ENCODE peak calls at places on chromosomes 7 and 10, in ten cellular contexts. N, F, P, S, G, K, B, W, A and V are unnamed samples.

GRCh38 chr7:95628831-95629439 is 32.6 kb upstream of the PDK4 start:
- DNase-seq in K (no peak), P (no peak), W (no peak), B (peak; percentile 35), S (no peak), F (no peak), A (peak; percentile 89), G (no peak), N (peak; percentile 9), V (no peak)

GRCh38 chr10:132942101-132942739 is at the start of gene CFAP46:
- DNase-seq in N (peak; percentile 17), F (peak; percentile 63), B (peak; percentile 77), P (peak; percentile 63), A (peak; percentile 42), W (peak; percentile 55), K (peak; percentile 86), S (peak; percentile 57), G (no peak), V (no peak)

GRCh38 chr7:70416611-70417010 is 715.3 kb upstream of the GALNT17 start:
- DNase-seq in S (peak; percentile 81), B (no peak), F (no peak), P (no peak), W (no peak), K (no peak), G (no peak), N (no peak), A (no peak), V (no peak)

GRCh38 chr10:33819206-33819605 is 484.7 kb upstream of the NRP1 start:
- DNase-seq in S (no peak), F (no peak), K (no peak), A (no peak), P (peak; percentile 19), G (no peak), N (peak; percentile 67), B (no peak), W (peak; percentile 10), V (peak; percentile 11)

GRCh38 chr10:48549236-48549635 is 55.6 kb downstream of the ARHGAP22 start:
- DNase-seq in G (no peak), W (no peak), A (no peak), N (no peak), B (no peak), F (no peak), S (no peak), K (no peak), P (no peak), V (no peak)

GRCh38 chr10:77832243-77832642 is 94.3 kb downstream of the DLG5 start:
- DNase-seq in P (no peak), K (no peak), W (no peak), N (no peak), F (peak; percentile 34), G (no peak), A (no peak), S (no peak), B (no peak), V (no peak)

GRCh38 chr7:117132385-117133120 is 179.3 kb downstream of the ST7 start:
- DNase-seq in P (peak; percentile 97), B (no peak), F (no peak), G (no peak), K (no peak), S (no peak), A (peak; percentile 97), N (peak; percentile 96), W (peak; percentile 98), V (peak; percentile 71)

GRCh38 chr7:51366930-51367613 is 50.5 kb upstream of the COBL start:
- DNase-seq in S (no peak), B (peak; percentile 36), F (no peak), P (peak; percentile 40), A (peak; percentile 56), G (no peak), W (peak; percentile 23), N (peak; percentile 30), K (peak; percentile 87), V (peak; percentile 27)

GRCh38 chr10:18221123-18221522 is 80.9 kb downstream of the CACNB2 start:
- DNase-seq in B (no peak), W (no peak), K (no peak), N (peak; percentile 24), G (no peak), F (no peak), S (no peak), P (peak; percentile 29), A (no peak), V (no peak)

GRCh38 chr10:130053561-130053960 is 57.1 kb downstream of the C10orf143 start:
- DNase-seq in K (no peak), P (no peak), A (no peak), G (peak; percentile 27), B (no peak), N (peak; percentile 78), W (no peak), S (no peak), F (no peak), V (no peak)

GRCh38 chr10:17673517-17674051 is 29.6 kb downstream of the STAM start:
- DNase-seq in S (no peak), F (no peak), B (no peak), A (peak; percentile 92), K (peak; percentile 61), N (peak; percentile 90), W (peak; percentile 94), P (peak; percentile 98), G (no peak), V (peak; percentile 90)

GRCh38 chr10:109893371-109893770 is 29.9 kb downstream of the XPNPEP1 start:
- DNase-seq in B (no peak), F (no peak), W (no peak), N (no peak), G (no peak), S (no peak), K (no peak), P (no peak), A (no peak), V (no peak)

GRCh38 chr7:39826166-39826565 is 123.9 kb upstream of the CDK13 start:
- DNase-seq in W (no peak), S (no peak), P (no peak), F (no peak), K (peak; percentile 50), G (no peak), N (no peak), B (no peak), A (no peak), V (no peak)

GRCh38 chr10:73589538-73590126 is 1.5 kb downstream of the USP54 start:
- DNase-seq in A (peak; percentile 43), G (no peak), P (peak; percentile 15), N (no peak), S (no peak), K (no peak), W (no peak), F (no peak), B (no peak), V (no peak)

GRCh38 chr7:24715171-24715570 is 42.1 kb downstream of the GSDME start:
- DNase-seq in B (no peak), S (no peak), N (no peak), K (peak; percentile 0), G (no peak), P (no peak), W (no peak), F (no peak), A (no peak), V (no peak)

GRCh38 chr7:73647725-73648592 is 19.7 kb upstream of the VPS37D start:
- DNase-seq in W (no peak), N (no peak), P (no peak), S (no peak), G (no peak), K (peak; percentile 67), B (no peak), F (peak; percentile 94), A (no peak), V (no peak)

GRCh38 chr10:64738462-64738861 is 1217.3 kb downstream of the REEP3 start:
- DNase-seq in P (no peak), K (no peak), F (no peak), N (no peak), A (no peak), B (no peak), S (no peak), W (no peak), G (no peak), V (no peak)

GRCh38 chr10:12221323-12222298 is 25.6 kb downstream of the CDC123 start:
- DNase-seq in F (no peak), W (no peak), G (no peak), P (peak; percentile 56), N (no peak), S (no peak), K (no peak), A (peak; percentile 59), B (no peak), V (no peak)

GRCh38 chr10:96719850-96720421 is 378 bp downstream of the PIK3AP1 start:
- DNase-seq in W (no peak), P (peak; percentile 12), G (peak; percentile 73), S (peak; percentile 84), A (no peak), B (peak; percentile 72), K (peak; percentile 77), F (peak; percentile 87), N (peak; percentile 7), V (no peak)

DNA sequence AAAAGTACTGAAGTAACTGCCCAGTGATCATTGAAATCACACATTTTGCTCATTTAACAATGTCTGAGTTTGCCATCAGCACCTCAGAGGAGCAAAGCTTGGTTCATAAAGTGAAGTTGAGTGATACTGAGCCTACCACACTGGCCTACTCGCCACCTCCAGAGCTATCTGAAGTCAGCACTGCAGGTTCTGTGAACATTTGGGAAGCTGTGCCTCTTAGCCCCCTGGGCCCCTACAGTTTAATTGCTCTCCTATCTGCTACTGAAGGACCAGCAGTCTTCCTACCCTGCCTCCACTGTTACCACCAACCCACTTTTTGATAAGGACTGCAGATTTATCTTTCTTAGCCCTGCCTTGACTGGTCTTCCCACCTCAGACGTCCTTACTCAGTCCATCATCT is 2.0 kb upstream of the SEMA4G start:
- DNase-seq in P (no peak), N (no peak), K (no peak), G (no peak), B (no peak), W (no peak), S (no peak), F (no peak), A (no peak), V (no peak)
- TF ChIP-seq CTCF in P (no peak), N (no peak), K (no peak), G (no peak), B (no peak), W (no peak), S (no peak), F (no peak), A (no peak), V (no peak)

GRCh38 chr10:1148855-1149620 is 92.9 kb downstream of the WDR37 start:
- DNase-seq in A (no peak), S (no peak), B (no peak), N (no peak), W (no peak), F (no peak), P (no peak), G (peak; percentile 37), K (no peak), V (no peak)
- TF ChIP-seq CTCF in A (no peak), S (no peak), B (no peak), N (no peak), W (no peak), F (no peak), P (no peak), G (no peak), K (no peak), V (no peak)

GRCh38 chr10:76040107-76040829 is 608.8 kb downstream of the LRMDA start:
- DNase-seq in P (no peak), S (no peak), N (no peak), G (no peak), A (no peak), F (no peak), B (no peak), K (no peak), W (no peak), V (no peak)
- TF ChIP-seq CTCF in P (peak; percentile 15), S (no peak), N (no peak), G (no peak), A (peak; percentile 16), F (no peak), B (no peak), K (peak; percentile 40), W (peak; percentile 20), V (no peak)

GRCh38 chr7:101743241-101743994 is 74.0 kb upstream of the CUX1 start:
- DNase-seq in F (peak; percentile 63), A (peak; percentile 57), B (peak; percentile 43), S (peak; percentile 83), K (peak; percentile 81), N (peak; percentile 66), W (peak; percentile 25), G (no peak), P (peak; percentile 74), V (peak; percentile 23)
- TF ChIP-seq CTCF in F (peak; percentile 61), A (peak; percentile 23), B (peak; percentile 72), S (peak; percentile 61), K (peak; percentile 47), N (peak; percentile 39), W (peak; percentile 78), G (peak; percentile 40), P (peak; percentile 41), V (peak; percentile 59)